ENCODE peak calls at places on chromosomes 1 and 21, in four cellular contexts. K, J, D and C are unnamed samples.
A peak's percentile ranks its signal among the peaks of the same experiment; 100 is the strongest.

GRCh38 chr1:94012686-94013330 is 103.6 kb upstream of the GCLM start:
- DNase-seq in K (no peak), J (no peak), D (no peak), C (peak; percentile 62)

GRCh38 chr1:24151175-24151533 is 8.2 kb upstream of the IL22RA1 start:
- DNase-seq in K (no peak), J (no peak), D (no peak), C (peak; percentile 89)

GRCh38 chr1:156019946-156020292 is 832 bp downstream of the SSR2 start:
- DNase-seq in K (no peak), J (no peak), D (no peak), C (no peak)

GRCh38 chr1:86388777-86389176 is 7.3 kb downstream of the ODF2L start:
- DNase-seq in K (no peak), J (no peak), D (no peak), C (no peak)

GRCh38 chr1:245956225-245956624 is 550.9 kb downstream of the SMYD3 start:
- DNase-seq in K (no peak), J (no peak), D (no peak), C (no peak)

GRCh38 chr1:238955934-238956333 is 430.4 kb upstream of the CHRM3 start:
- DNase-seq in K (no peak), J (no peak), D (no peak), C (no peak)

GRCh38 chr1:196114193-196114592 is 494.0 kb downstream of the KCNT2 start:
- DNase-seq in K (no peak), J (no peak), D (no peak), C (no peak)

GRCh38 chr1:214303538-214303937 is 22.6 kb downstream of the SMYD2 start:
- DNase-seq in K (no peak), J (no peak), D (no peak), C (no peak)

GRCh38 chr1:39760074-39761008 is 10.8 kb downstream of the OXCT2 start:
- DNase-seq in K (no peak), J (no peak), D (no peak), C (no peak)

GRCh38 chr1:8317647-8318360 is at the start of gene SLC45A1:
- DNase-seq in K (peak; percentile 29), J (peak; percentile 95), D (no peak), C (peak; percentile 85)

GRCh38 chr1:201763439-201764140 is 65.4 kb upstream of the IPO9 start:
- DNase-seq in K (no peak), J (no peak), D (no peak), C (no peak)

GRCh38 chr1:150810958-150811676 is 3.1 kb upstream of the CTSK start:
- DNase-seq in K (no peak), J (no peak), D (no peak), C (no peak)

GRCh38 chr1:169115891-169116585 is 9.5 kb downstream of the ATP1B1 start:
- DNase-seq in K (no peak), J (no peak), D (peak; percentile 66), C (no peak)

GRCh38 chr1:201074018-201074417 is 38.2 kb downstream of the CACNA1S start:
- DNase-seq in K (no peak), J (no peak), D (no peak), C (no peak)

GRCh38 chr21:45513741-45514310 is 28.4 kb downstream of the SLC19A1 start:
- DNase-seq in K (no peak), J (no peak), D (no peak), C (no peak)

GRCh38 chr1:245216356-245217110 is 61.7 kb downstream of the KIF26B start:
- DNase-seq in K (no peak), J (no peak), D (no peak), C (no peak)

GRCh38 chr21:15062566-15062965 is 2.2 kb downstream of the NRIP1 start:
- DNase-seq in K (no peak), J (no peak), D (no peak), C (no peak)

GRCh38 chr1:232978827-232979226 is 28.4 kb downstream of the NTPCR start:
- DNase-seq in K (no peak), J (no peak), D (no peak), C (no peak)

GRCh38 chr1:116151739-116152576 is 40.8 kb downstream of the MAB21L3 start:
- DNase-seq in K (peak; percentile 26), J (peak; percentile 93), D (peak; percentile 23), C (peak; percentile 44)

GRCh38 chr1:214401666-214402065 is 120.7 kb downstream of the SMYD2 start:
- DNase-seq in K (no peak), J (no peak), D (no peak), C (no peak)

GRCh38 chr21:38352536-38353219 is 95.9 kb downstream of the KCNJ15 start:
- DNase-seq in K (peak; percentile 1), J (peak; percentile 71), D (no peak), C (no peak)

GRCh38 chr1:151371340-151371739 is 1.2 kb downstream of the SELENBP1 start:
- DNase-seq in K (no peak), J (no peak), D (no peak), C (no peak)

GRCh38 chr1:60037061-60037460 is 36.5 kb downstream of the C1orf87 start:
- DNase-seq in K (no peak), J (no peak), D (no peak), C (no peak)

GRCh38 chr1:30623431-30623830 is 100.0 kb downstream of the MATN1 start:
- DNase-seq in K (peak; percentile 12), J (no peak), D (no peak), C (no peak)

GRCh38 chr1:219495737-219496408 is 117.0 kb downstream of the ZC3H11B start:
- DNase-seq in K (no peak), J (no peak), D (no peak), C (no peak)

GRCh38 chr1:33036051-33036525 is 595 bp downstream of the AK2 start:
- DNase-seq in K (no peak), J (peak; percentile 60), D (no peak), C (no peak)

GRCh38 chr1:90746857-90747256 is 29.8 kb upstream of the BARHL2 start:
- DNase-seq in K (no peak), J (no peak), D (no peak), C (no peak)

GRCh38 chr21:36704281-36704957 is 5.5 kb downstream of the SIM2 start:
- DNase-seq in K (no peak), J (no peak), D (no peak), C (no peak)

GRCh38 chr1:65792671-65793358 is at the start of gene PDE4B:
- DNase-seq in K (no peak), J (no peak), D (no peak), C (peak; percentile 71)

GRCh38 chr1:51859333-51859732 is 19.2 kb downstream of the NRDC start:
- DNase-seq in K (no peak), J (no peak), D (no peak), C (no peak)

GRCh38 chr1:165383067-165383466 is 26.6 kb upstream of the LMX1A start:
- DNase-seq in K (no peak), J (no peak), D (no peak), C (no peak)

GRCh38 chr1:212692774-212693644 is 6.6 kb downstream of the BATF3 start:
- DNase-seq in K (no peak), J (no peak), D (no peak), C (no peak)

GRCh38 chr1:84271452-84272273 is 29.8 kb upstream of the SAMD13 start:
- DNase-seq in K (no peak), J (no peak), D (peak; percentile 61), C (no peak)

GRCh38 chr21:42220138-42220701 is 1.3 kb downstream of the ABCG1 start:
- DNase-seq in K (no peak), J (no peak), D (no peak), C (peak; percentile 76)

GRCh38 chr1:153749408-153750005 is 21.7 kb downstream of the INTS3 start:
- DNase-seq in K (peak; percentile 45), J (peak; percentile 83), D (peak; percentile 48), C (peak; percentile 49)

GRCh38 chr1:63888984-63889383 is 115.2 kb downstream of the ROR1 start:
- DNase-seq in K (no peak), J (no peak), D (no peak), C (no peak)

GRCh38 chr1:42833981-42834380 is 12.4 kb upstream of the ZNF691 start:
- DNase-seq in K (no peak), J (no peak), D (no peak), C (peak; percentile 23)

GRCh38 chr1:96559707-96560588 is 161.6 kb upstream of the PTBP2 start:
- DNase-seq in K (no peak), J (no peak), D (no peak), C (no peak)
- TF ChIP-seq EGR1 in K (no peak), J (no peak), D (no peak), C (no peak)

GRCh38 chr21:39429445-39429844 is 16.1 kb downstream of the LCA5L start:
- DNase-seq in K (no peak), J (no peak), D (no peak), C (no peak)

GRCh38 chr21:39430016-39430415 is 15.6 kb downstream of the LCA5L start:
- DNase-seq in K (no peak), J (no peak), D (no peak), C (no peak)

GRCh38 chr21:39430457-39430856 is 15.1 kb downstream of the LCA5L start:
- DNase-seq in K (no peak), J (peak; percentile 54), D (no peak), C (no peak)

GRCh38 chr21:39434950-39435349 is 10.6 kb downstream of the LCA5L start:
- DNase-seq in K (no peak), J (no peak), D (no peak), C (no peak)

GRCh38 chr21:39430954-39431353 is 14.6 kb downstream of the LCA5L start:
- DNase-seq in K (no peak), J (no peak), D (no peak), C (no peak)
- TF ChIP-seq EGR1 in K (no peak), J (no peak), D (no peak), C (no peak)

GRCh38 chr1:57204942-57205787 is 218.7 kb downstream of the DAB1 start:
- DNase-seq in K (no peak), J (no peak), D (no peak), C (no peak)
- TF ChIP-seq EGR1 in K (no peak), J (no peak), D (no peak), C (no peak)

GRCh38 chr1:41481109-41481775 is 3.2 kb downstream of the EDN2 start:
- DNase-seq in K (no peak), J (no peak), D (no peak), C (no peak)

GRCh38 chr1:41479808-41480160 is 4.7 kb downstream of the EDN2 start:
- DNase-seq in K (no peak), J (no peak), D (no peak), C (no peak)

GRCh38 chr1:41480204-41481108 is 4.0 kb downstream of the EDN2 start:
- DNase-seq in K (no peak), J (no peak), D (no peak), C (no peak)

GRCh38 chr1:41478118-41478748 is 6.2 kb downstream of the EDN2 start:
- DNase-seq in K (no peak), J (no peak), D (no peak), C (no peak)

DNA sequence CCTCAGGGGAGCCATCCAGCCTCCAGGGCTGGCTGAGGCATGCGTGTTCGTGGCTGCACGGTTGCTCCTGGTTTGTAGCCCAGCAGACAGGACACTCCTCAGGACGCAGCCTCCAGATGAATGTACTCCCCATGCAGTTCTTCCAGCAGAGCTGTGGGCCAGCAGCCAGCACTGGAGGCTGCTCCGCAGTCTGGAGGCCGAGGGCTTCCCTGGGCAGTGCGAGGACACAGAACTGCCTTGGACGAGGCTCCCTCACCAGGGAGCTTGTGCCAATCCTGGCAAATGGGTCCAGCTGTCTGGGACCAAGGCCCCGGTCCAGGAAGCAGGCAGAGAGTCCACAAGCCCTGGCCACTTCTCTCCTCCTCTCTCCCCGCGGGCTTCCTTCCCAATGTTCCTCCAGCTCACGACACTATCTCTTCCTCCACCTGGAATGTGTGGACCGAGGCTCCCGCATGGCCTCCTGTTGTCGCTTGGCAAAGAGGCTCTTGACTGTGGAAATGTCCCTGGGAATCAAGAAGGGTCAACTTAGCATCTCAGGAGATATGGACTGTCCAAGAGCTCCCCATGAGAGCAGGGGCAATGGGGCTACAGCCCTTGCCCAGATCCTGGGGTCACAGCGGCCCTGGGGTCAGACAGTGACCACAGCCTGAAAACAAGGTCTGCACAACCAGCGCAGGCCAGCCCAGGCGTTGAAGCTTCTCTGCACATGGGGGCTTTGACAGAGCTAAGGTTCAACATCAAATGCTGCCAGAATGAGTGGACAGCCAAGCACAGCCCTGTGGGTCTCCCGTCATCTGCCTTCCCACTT is 5.3 kb downstream of the EDN2 start:
- DNase-seq in K (no peak), J (no peak), D (no peak), C (no peak)
- TF ChIP-seq EGR1 in K (no peak), J (no peak), D (no peak), C (no peak)